ENCODE peak calls at places on chromosome 13, in six cellular contexts. W is fibroblast of lung, O is astrocyte, X is tibial artery, S is SK-N-SH, P is lung. E is an unnamed sample. For H3K9me3, the result is how much of the 10 kb centered on the place peaks cover.

GRCh38 chr13:80558074-80558473 is 217.1 kb upstream of the SPRY2 start:
- DNase-seq in W (no peak), S (no peak), P (no peak), O (no peak), X (no peak), E (no peak)

GRCh38 chr13:49569993-49570689 is 15.2 kb downstream of the RCBTB1 start:
- DNase-seq in S (peak), X (no peak), O (peak), P (no peak), W (peak), E (peak)

GRCh38 chr13:81021284-81021683 is 680.4 kb upstream of the SPRY2 start:
- DNase-seq in S (no peak), O (no peak), X (no peak), P (no peak), W (no peak), E (no peak)

GRCh38 chr13:42228527-42228926 is 43.4 kb upstream of the AKAP11 start:
- DNase-seq in X (no peak), S (no peak), P (no peak), O (no peak), W (no peak), E (no peak)

GRCh38 chr13:33264620-33264978 is 21.0 kb downstream of the STARD13 start:
- DNase-seq in W (no peak), O (no peak), P (no peak), S (no peak), X (no peak), E (peak)

GRCh38 chr13:74969419-74969818 is 512.5 kb downstream of the TBC1D4 start:
- DNase-seq in X (no peak), S (no peak), P (no peak), W (no peak), O (no peak), E (no peak)

GRCh38 chr13:49627831-49628652 is at the start of gene ARL11:
- DNase-seq in X (peak), O (no peak), S (no peak), P (peak), W (no peak), E (peak)

GRCh38 chr13:86830046-86830445 is 841.1 kb upstream of the SLITRK5 start:
- DNase-seq in O (no peak), P (no peak), X (no peak), S (no peak), W (no peak), E (no peak)

GRCh38 chr13:109840201-109840892 is 54.0 kb upstream of the IRS2 start:
- DNase-seq in X (no peak), S (no peak), O (peak), W (peak), P (no peak), E (peak)

GRCh38 chr13:87130401-87130800 is 540.8 kb upstream of the SLITRK5 start:
- DNase-seq in P (no peak), O (no peak), X (no peak), S (no peak), W (no peak), E (no peak)

GRCh38 chr13:23025848-23026608 is 154.8 kb upstream of the SGCG start:
- DNase-seq in X (no peak), P (no peak), W (no peak), O (no peak), S (no peak), E (no peak)

GRCh38 chr13:42707596-42707995 is 73.8 kb upstream of the FAM216B start:
- DNase-seq in O (peak), W (peak), S (no peak), X (no peak), P (no peak), E (no peak)

GRCh38 chr13:44819245-44819644 is 170.0 kb downstream of the NUFIP1 start:
- DNase-seq in X (no peak), W (peak), S (no peak), P (no peak), O (peak), E (peak)

GRCh38 chr13:111251646-111252448 is 68.6 kb upstream of the TEX29 start:
- DNase-seq in O (no peak), X (no peak), S (peak), P (no peak), W (peak), E (no peak)

GRCh38 chr13:96871470-96871869 is 122.8 kb downstream of the OXGR1 start:
- DNase-seq in O (no peak), X (no peak), W (no peak), S (no peak), P (no peak), E (no peak)

GRCh38 chr13:101204270-101205011 is 211.9 kb downstream of the NALCN start:
- DNase-seq in S (peak), O (peak), P (no peak), X (no peak), W (peak), E (no peak)

GRCh38 chr13:100533588-100534041 is 55.0 kb downstream of the GGACT start:
- DNase-seq in P (no peak), X (no peak), W (no peak), O (no peak), S (no peak), E (no peak)

GRCh38 chr13:35930665-35931631 is 200.2 kb downstream of the DCLK1 start:
- DNase-seq in O (no peak), W (peak), X (no peak), S (no peak), P (no peak), E (no peak)

GRCh38 chr13:80196756-80197155 is 144.2 kb downstream of the SPRY2 start:
- DNase-seq in W (no peak), P (no peak), S (no peak), X (no peak), O (no peak), E (no peak)

GRCh38 chr13:107111248-107111647 is 543.3 kb upstream of the ARGLU1 start:
- DNase-seq in X (no peak), W (no peak), O (no peak), P (no peak), S (no peak), E (no peak)
- H3K9me3 ChIP-seq in X (under half), W (under half), O (under half), P (under half), S (under half), E (under half)

GRCh38 chr13:46486270-46486669 is 66.7 kb upstream of the LRCH1 start:
- DNase-seq in S (no peak), X (no peak), W (no peak), O (no peak), P (no peak), E (no peak)
- H3K9me3 ChIP-seq in S (under half), X (under half), W (under half), O (under half), P (under half), E (under half)

GRCh38 chr13:20446900-20447299 is 78.8 kb downstream of the CRYL1 start:
- DNase-seq in X (no peak), S (no peak), W (no peak), O (no peak), P (no peak), E (no peak)
- H3K9me3 ChIP-seq in X (under half), S (under half), W (under half), O (under half), P (under half), E (under half)

GRCh38 chr13:90020536-90020935 is 1327.0 kb upstream of the MIR17HG start:
- DNase-seq in X (no peak), W (no peak), P (no peak), O (no peak), S (no peak), E (no peak)
- H3K9me3 ChIP-seq in X (under half), W (under half), P (under half), O (under half), S (under half), E (under half)

GRCh38 chr13:59000770-59001169 is 1163.0 kb downstream of the DIAPH3 start:
- DNase-seq in W (peak), X (no peak), P (no peak), O (peak), S (no peak), E (no peak)
- H3K9me3 ChIP-seq in W (under half), X (under half), P (under half), O (under half), S (under half), E (under half)

GRCh38 chr13:103002279-103002678 is 63.9 kb downstream of the SLC10A2 start:
- DNase-seq in O (no peak), S (no peak), W (no peak), P (no peak), X (no peak), E (peak)
- H3K9me3 ChIP-seq in O (under half), S (under half), W (under half), P (under half), X (under half), E (under half)

DNA sequence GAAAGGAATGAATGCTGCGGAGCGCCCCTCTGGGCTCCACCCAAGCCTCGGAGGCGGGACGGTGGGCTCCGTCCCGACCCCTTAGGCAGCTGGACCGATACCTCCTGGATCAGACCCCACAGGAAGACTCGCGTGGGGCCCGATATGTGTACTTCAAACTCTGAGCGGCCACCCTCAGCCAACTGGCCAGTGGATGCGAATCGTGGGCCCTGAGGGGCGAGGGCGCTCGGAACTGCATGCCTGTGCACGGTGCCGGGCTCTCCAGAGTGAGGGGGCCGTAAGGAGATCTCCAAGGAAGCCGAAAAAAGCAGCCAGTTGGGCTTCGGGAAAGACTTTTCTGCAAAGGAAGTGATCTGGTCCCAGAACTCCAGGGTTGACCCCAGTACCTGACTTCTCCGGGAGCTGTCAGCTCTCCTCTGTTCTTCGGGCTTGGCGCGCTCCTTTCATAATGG is 8.6 kb downstream of the PDX1 start:
- DNase-seq in X (no peak), P (no peak), O (no peak), S (no peak), W (no peak), E (no peak)
- H3K9me3 ChIP-seq in X (under half), P (under half), O (under half), S (under half), W (under half), E (under half)

E was measured in PC-9.